ENCODE peak calls at places on chromosome 5, in five cellular contexts. One of them, this sample, is unnamed.

GRCh38 chr5:135826994-135827671 is 7.3 kb upstream of the SLC25A48 start:
- DNase-seq in K562: no peak
- DNase-seq in GM12878: no peak
- DNase-seq in HepG2: no peak
- DNase-seq in H1: no peak
- DNase-seq in this sample: no peak

GRCh38 chr5:133396724-133397123 is 215.6 kb downstream of the FSTL4 start:
- DNase-seq in K562: no peak
- DNase-seq in GM12878: no peak
- DNase-seq in HepG2: no peak
- DNase-seq in H1: no peak
- DNase-seq in this sample: no peak

GRCh38 chr5:112703866-112704820 is 33.5 kb upstream of the APC start:
- DNase-seq in K562: peak
- DNase-seq in GM12878: no peak
- DNase-seq in HepG2: no peak
- DNase-seq in H1: no peak
- DNase-seq in this sample: no peak

GRCh38 chr5:39714036-39714698 is 289.4 kb upstream of the DAB2 start:
- DNase-seq in K562: peak
- DNase-seq in GM12878: peak
- DNase-seq in HepG2: peak
- DNase-seq in H1: no peak
- DNase-seq in this sample: peak

GRCh38 chr5:61449756-61450155 is 117.7 kb downstream of the ZSWIM6 start:
- DNase-seq in K562: no peak
- DNase-seq in GM12878: no peak
- DNase-seq in HepG2: no peak
- DNase-seq in H1: no peak
- DNase-seq in this sample: no peak

GRCh38 chr5:126490167-126490937 is 67.1 kb downstream of the GRAMD2B start:
- DNase-seq in K562: no peak
- DNase-seq in GM12878: no peak
- DNase-seq in HepG2: no peak
- DNase-seq in H1: no peak
- DNase-seq in this sample: no peak

GRCh38 chr5:156920042-156920860 is 42.8 kb downstream of the TIMD4 start:
- DNase-seq in K562: no peak
- DNase-seq in GM12878: peak
- DNase-seq in HepG2: no peak
- DNase-seq in H1: no peak
- DNase-seq in this sample: no peak

GRCh38 chr5:136014049-136014516 is 14.7 kb upstream of the TGFBI start:
- DNase-seq in K562: no peak
- DNase-seq in GM12878: no peak
- DNase-seq in HepG2: no peak
- DNase-seq in H1: no peak
- DNase-seq in this sample: no peak

GRCh38 chr5:68320094-68320986 is 104.8 kb downstream of the PIK3R1 start:
- DNase-seq in K562: peak
- DNase-seq in GM12878: no peak
- DNase-seq in HepG2: peak
- DNase-seq in H1: no peak
- DNase-seq in this sample: no peak

GRCh38 chr5:150244209-150244608 is 45.4 kb downstream of the CAMK2A start:
- DNase-seq in K562: no peak
- DNase-seq in GM12878: no peak
- DNase-seq in HepG2: no peak
- DNase-seq in H1: no peak
- DNase-seq in this sample: no peak
- H3K4me2 ChIP-seq in K562: no peak
- H3K4me2 ChIP-seq in GM12878: no peak
- H3K4me2 ChIP-seq in HepG2: no peak
- H3K4me2 ChIP-seq in H1: no peak
- H3K4me2 ChIP-seq in this sample: no peak

DNA sequence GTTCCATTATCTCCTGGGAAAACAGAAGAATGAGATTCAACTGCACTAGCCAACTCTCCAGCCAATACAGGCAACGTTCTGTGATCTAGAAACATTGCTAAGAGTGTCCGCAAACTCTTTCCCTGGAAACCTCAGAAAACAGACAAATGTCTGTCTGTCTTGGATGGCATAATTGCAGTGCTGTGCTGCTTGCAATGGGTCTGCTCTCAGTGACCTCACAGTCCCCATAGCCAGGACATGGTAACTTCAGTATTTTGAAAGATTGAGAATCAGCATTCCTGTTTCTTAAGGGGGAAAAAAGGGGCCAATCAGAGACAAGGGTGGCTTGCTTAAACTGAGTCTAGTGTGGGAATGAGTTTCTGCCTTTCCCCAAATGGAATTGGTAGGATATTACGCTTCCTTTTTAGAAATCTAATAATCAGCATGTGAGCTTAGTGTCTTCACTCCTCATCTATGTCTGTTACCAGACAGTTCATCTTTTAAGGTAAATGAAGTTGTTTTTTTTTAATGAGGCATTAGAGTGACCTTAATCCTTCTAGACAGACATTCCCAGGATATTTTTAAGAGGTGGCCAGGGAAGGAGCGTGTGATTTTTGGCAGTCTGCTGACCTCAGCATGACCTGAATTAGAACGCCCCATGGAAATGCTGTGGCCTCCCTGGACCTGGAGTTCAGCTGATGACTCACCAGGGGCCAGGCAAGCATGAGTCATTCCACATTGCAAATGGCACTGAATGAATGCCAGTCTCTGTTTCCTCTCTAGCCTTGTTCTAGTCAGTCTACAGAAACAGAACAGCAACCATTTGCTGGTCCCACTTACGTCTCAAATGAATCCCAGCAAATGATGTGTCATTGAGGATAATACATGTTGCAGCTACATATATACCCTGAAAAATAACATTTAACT is 210.2 kb upstream of the ACTBL2 start:
- DNase-seq in K562: peak
- DNase-seq in GM12878: no peak
- DNase-seq in HepG2: peak
- DNase-seq in H1: peak
- DNase-seq in this sample: no peak
- TF ChIP-seq USF2 in K562: no peak
- TF ChIP-seq USF2 in GM12878: no peak
- TF ChIP-seq USF2 in HepG2: no peak
- TF ChIP-seq USF2 in H1: no peak
- TF ChIP-seq USF2 in this sample: no peak

GRCh38 chr5:172770374-172770674 is 671 bp downstream of the DUSP1 start:
- DNase-seq in K562: no peak
- DNase-seq in GM12878: no peak
- DNase-seq in HepG2: no peak
- DNase-seq in H1: no peak
- DNase-seq in this sample: no peak

GRCh38 chr5:172769324-172769597 is 1.7 kb downstream of the DUSP1 start:
- DNase-seq in K562: no peak
- DNase-seq in GM12878: no peak
- DNase-seq in HepG2: no peak
- DNase-seq in H1: no peak
- DNase-seq in this sample: no peak

GRCh38 chr5:172768573-172769323 is 2.2 kb downstream of the DUSP1 start:
- DNase-seq in K562: no peak
- DNase-seq in GM12878: no peak
- DNase-seq in HepG2: no peak
- DNase-seq in H1: no peak
- DNase-seq in this sample: no peak

GRCh38 chr5:172770675-172771438 is at the start of gene DUSP1:
- DNase-seq in K562: peak
- DNase-seq in GM12878: no peak
- DNase-seq in HepG2: peak
- DNase-seq in H1: peak
- DNase-seq in this sample: peak

GRCh38 chr5:172769598-172770373 is 1.2 kb downstream of the DUSP1 start:
- DNase-seq in K562: no peak
- DNase-seq in GM12878: no peak
- DNase-seq in HepG2: no peak
- DNase-seq in H1: no peak
- DNase-seq in this sample: peak
- TF ChIP-seq SIN3A in K562: no peak
- TF ChIP-seq SIN3A in GM12878: no peak
- TF ChIP-seq SIN3A in HepG2: no peak
- TF ChIP-seq SIN3A in H1: no peak
- TF ChIP-seq SIN3A in this sample: no peak

GRCh38 chr5:148556835-148557234 is 97.5 kb downstream of the HTR4 start:
- DNase-seq in K562: no peak
- DNase-seq in GM12878: no peak
- DNase-seq in HepG2: no peak
- DNase-seq in H1: no peak
- DNase-seq in this sample: no peak
- H3K4me2 ChIP-seq in K562: no peak
- H3K4me2 ChIP-seq in GM12878: no peak
- H3K4me2 ChIP-seq in HepG2: no peak
- H3K4me2 ChIP-seq in H1: no peak
- H3K4me2 ChIP-seq in this sample: no peak